ENCODE peak calls at places on chromosomes 5 and 9, in five cellular contexts. O, L, K, G and S are unnamed samples.

GRCh38 chr5:145697251-145698016 is 137.7 kb downstream of the PRELID2 start:
- DNase-seq in O (no peak), L (no peak), K (peak), G (no peak), S (peak)

GRCh38 chr9:16112116-16112515 is 559.3 kb downstream of the CCDC171 start:
- DNase-seq in O (no peak), L (no peak), K (no peak), G (no peak), S (no peak)

GRCh38 chr5:56829137-56829536 is 13.8 kb downstream of the MAP3K1 start:
- DNase-seq in O (no peak), L (no peak), K (no peak), G (no peak), S (no peak)

GRCh38 chr9:104269996-104270963 is 176.2 kb downstream of the SMC2 start:
- DNase-seq in O (no peak), L (no peak), K (peak), G (no peak), S (no peak)

GRCh38 chr5:107372723-107373487 is 297.8 kb downstream of the EFNA5 start:
- DNase-seq in O (no peak), L (no peak), K (no peak), G (no peak), S (no peak)

GRCh38 chr5:7671420-7671819 is 179.5 kb downstream of the CFAP90 start:
- DNase-seq in O (no peak), L (no peak), K (no peak), G (no peak), S (no peak)

GRCh38 chr5:179907570-179908324 is at the start of gene TBC1D9B:
- DNase-seq in O (peak), L (peak), K (peak), G (peak), S (no peak)

GRCh38 chr5:74183041-74183440 is 457.5 kb downstream of the ENC1 start:
- DNase-seq in O (no peak), L (no peak), K (no peak), G (no peak), S (no peak)

GRCh38 chr9:133108794-133109641 is 12.0 kb downstream of the RALGDS start:
- DNase-seq in O (no peak), L (peak), K (no peak), G (peak), S (no peak)

GRCh38 chr5:176388003-176388340 is 426 bp downstream of the NOP16 start:
- DNase-seq in O (no peak), L (no peak), K (peak), G (no peak), S (no peak)

GRCh38 chr5:21831145-21831787 is 1021.9 kb downstream of the CDH12 start:
- DNase-seq in O (no peak), L (no peak), K (no peak), G (no peak), S (no peak)

GRCh38 chr5:91332267-91333044 is 50.7 kb downstream of the ARRDC3 start:
- DNase-seq in O (no peak), L (no peak), K (peak), G (no peak), S (peak)

GRCh38 chr5:64766105-64766504 is 2.4 kb downstream of the SREK1IP1 start:
- DNase-seq in O (no peak), L (no peak), K (no peak), G (no peak), S (no peak)

GRCh38 chr9:111627260-111627963 is 3.7 kb upstream of the DNAJC25 start:
- DNase-seq in O (no peak), L (no peak), K (no peak), G (no peak), S (no peak)

GRCh38 chr9:89311346-89312153 is 555 bp downstream of the CKS2 start:
- DNase-seq in O (no peak), L (no peak), K (no peak), G (peak), S (no peak)

GRCh38 chr5:69046375-69046957 is 47.3 kb upstream of the SLC30A5 start:
- DNase-seq in O (no peak), L (no peak), K (peak), G (no peak), S (no peak)

GRCh38 chr5:82351754-82352145 is 73.6 kb upstream of the RPS23 start:
- DNase-seq in O (no peak), L (no peak), K (peak), G (no peak), S (peak)

GRCh38 chr5:132012385-132013005 is 1.0 kb upstream of the ACSL6 start:
- DNase-seq in O (peak), L (peak), K (no peak), G (peak), S (peak)

GRCh38 chr9:70192707-70193106 is 66.1 kb upstream of the SMC5 start:
- DNase-seq in O (no peak), L (no peak), K (no peak), G (no peak), S (no peak)

GRCh38 chr5:154898210-154898609 is 39.8 kb downstream of the CNOT8 start:
- DNase-seq in O (no peak), L (peak), K (no peak), G (no peak), S (no peak)

GRCh38 chr5:96248152-96248551 is 184.9 kb downstream of the PCSK1 start:
- DNase-seq in O (no peak), L (no peak), K (no peak), G (no peak), S (no peak)

GRCh38 chr9:85521331-85522197 is 220.2 kb downstream of the AGTPBP1 start:
- DNase-seq in O (no peak), L (no peak), K (no peak), G (peak), S (no peak)
- H3K4me3 ChIP-seq in O (no peak), L (no peak), K (no peak), G (no peak), S (no peak)

GRCh38 chr5:30131-30530 is 61.8 kb upstream of the PLEKHG4B start:
- DNase-seq in O (no peak), L (no peak), K (no peak), G (no peak), S (no peak)
- H3K4me3 ChIP-seq in O (no peak), L (no peak), K (no peak), G (no peak), S (no peak)

DNA sequence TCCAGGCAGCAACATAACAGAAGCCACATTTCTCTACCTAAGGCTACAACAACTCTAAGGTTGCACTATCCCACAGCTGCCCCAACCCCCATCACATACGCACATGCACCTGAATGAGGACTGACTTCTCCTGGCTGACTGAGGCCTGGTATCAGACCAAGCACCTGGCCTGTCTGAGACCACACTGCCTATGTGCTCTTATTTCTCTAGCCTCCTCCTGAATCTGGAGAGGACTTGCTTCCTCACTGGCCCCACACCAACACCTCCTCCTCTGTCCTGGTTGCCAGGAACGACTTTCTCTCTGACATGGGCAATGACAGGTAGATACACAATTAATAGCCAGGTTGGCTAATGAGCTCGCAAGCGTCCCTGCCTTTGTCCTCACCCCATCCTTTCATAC is 14.9 kb upstream of the VDAC1 start:
- DNase-seq in O (no peak), L (no peak), K (no peak), G (no peak), S (no peak)
- H3K4me3 ChIP-seq in O (no peak), L (no peak), K (no peak), G (no peak), S (no peak)

DNA sequence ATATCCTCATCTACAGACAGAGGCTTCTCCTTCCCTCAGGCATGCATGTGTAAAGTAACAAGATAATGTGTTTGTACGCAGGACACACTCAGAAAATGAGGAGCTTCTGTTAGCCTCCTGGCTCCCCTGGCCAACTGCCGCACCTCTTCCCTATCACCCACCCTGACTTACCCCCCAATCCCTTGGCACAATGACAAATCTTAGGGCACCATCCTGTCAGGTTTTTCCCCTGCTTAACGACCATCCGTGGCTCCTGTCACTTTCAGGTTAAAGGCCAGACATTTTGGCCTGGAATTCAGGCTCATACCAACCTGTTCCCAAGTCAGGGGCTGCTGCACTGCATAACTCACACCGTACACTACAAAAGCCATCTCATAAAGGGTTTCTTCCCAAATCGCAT is 7.4 kb upstream of the AKNA start:
- DNase-seq in O (no peak), L (no peak), K (no peak), G (no peak), S (no peak)
- H3K4me3 ChIP-seq in O (no peak), L (no peak), K (no peak), G (no peak), S (no peak)

DNA sequence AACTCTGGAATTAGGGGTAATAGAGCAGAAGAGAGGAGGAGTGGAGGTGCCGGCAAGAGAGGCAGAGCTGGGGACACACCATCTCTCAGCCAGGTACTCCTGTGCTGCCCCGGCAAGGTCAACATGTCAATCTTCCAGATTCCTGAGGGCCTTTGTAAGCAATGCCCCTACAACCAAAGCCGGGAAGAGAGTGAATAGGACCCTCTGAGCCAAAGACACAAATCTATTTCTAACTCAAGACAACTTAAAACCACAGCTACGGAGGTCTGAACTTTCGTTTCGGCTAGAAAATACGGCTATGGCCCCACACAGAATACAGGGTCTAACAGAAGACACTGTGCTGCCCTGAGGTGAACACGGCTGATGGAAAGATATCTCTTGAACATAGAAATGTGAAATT is 66.6 kb downstream of the SERINC5 start:
- DNase-seq in O (no peak), L (no peak), K (no peak), G (no peak), S (no peak)
- H3K4me3 ChIP-seq in O (no peak), L (no peak), K (no peak), G (no peak), S (no peak)